ENCODE peak calls at places on chromosomes 12 and 14, in five cellular contexts. One of them, this sample, is unnamed.

GRCh38 chr14:79551591-79551990 is 659.7 kb downstream of the DIO2 start:
- DNase-seq in iPS DF 6.9: no peak
- DNase-seq in NK-92 treated with Interleukin-12 subunit alpha and Interleukin-12 subunit beta, amount 100 ng/mL, for 24 hours: no peak
- DNase-seq in iPS DF 19.7: no peak
- DNase-seq in suprapubic skin: no peak
- DNase-seq in this sample: no peak

GRCh38 chr14:32205984-32206383 is 2.9 kb upstream of the RNU6-8 start:
- DNase-seq in iPS DF 6.9: no peak
- DNase-seq in NK-92 treated with Interleukin-12 subunit alpha and Interleukin-12 subunit beta, amount 100 ng/mL, for 24 hours: no peak
- DNase-seq in iPS DF 19.7: no peak
- DNase-seq in suprapubic skin: no peak
- DNase-seq in this sample: no peak

GRCh38 chr12:97561321-97562230 is 99.0 kb downstream of the RMST start:
- DNase-seq in iPS DF 6.9: no peak
- DNase-seq in NK-92 treated with Interleukin-12 subunit alpha and Interleukin-12 subunit beta, amount 100 ng/mL, for 24 hours: no peak
- DNase-seq in iPS DF 19.7: no peak
- DNase-seq in suprapubic skin: no peak
- DNase-seq in this sample: no peak

GRCh38 chr14:79483989-79484388 is 727.3 kb downstream of the DIO2 start:
- DNase-seq in iPS DF 6.9: no peak
- DNase-seq in NK-92 treated with Interleukin-12 subunit alpha and Interleukin-12 subunit beta, amount 100 ng/mL, for 24 hours: no peak
- DNase-seq in iPS DF 19.7: peak; percentile 52
- DNase-seq in suprapubic skin: no peak
- DNase-seq in this sample: no peak

GRCh38 chr12:46920503-46920902 is 94.7 kb upstream of the SLC38A4 start:
- DNase-seq in iPS DF 6.9: no peak
- DNase-seq in NK-92 treated with Interleukin-12 subunit alpha and Interleukin-12 subunit beta, amount 100 ng/mL, for 24 hours: no peak
- DNase-seq in iPS DF 19.7: no peak
- DNase-seq in suprapubic skin: no peak
- DNase-seq in this sample: no peak

GRCh38 chr12:754871-755562 is 2.6 kb downstream of the WNK1 start:
- DNase-seq in iPS DF 6.9: no peak
- DNase-seq in NK-92 treated with Interleukin-12 subunit alpha and Interleukin-12 subunit beta, amount 100 ng/mL, for 24 hours: no peak
- DNase-seq in iPS DF 19.7: no peak
- DNase-seq in suprapubic skin: no peak
- DNase-seq in this sample: no peak

GRCh38 chr12:49264466-49264872 is 413 bp upstream of the TUBA1C start:
- DNase-seq in iPS DF 6.9: no peak
- DNase-seq in NK-92 treated with Interleukin-12 subunit alpha and Interleukin-12 subunit beta, amount 100 ng/mL, for 24 hours: no peak
- DNase-seq in iPS DF 19.7: no peak
- DNase-seq in suprapubic skin: peak; percentile 81
- DNase-seq in this sample: no peak

GRCh38 chr12:67590122-67590795 is 58.3 kb upstream of the DYRK2 start:
- DNase-seq in iPS DF 6.9: no peak
- DNase-seq in NK-92 treated with Interleukin-12 subunit alpha and Interleukin-12 subunit beta, amount 100 ng/mL, for 24 hours: no peak
- DNase-seq in iPS DF 19.7: no peak
- DNase-seq in suprapubic skin: no peak
- DNase-seq in this sample: no peak

GRCh38 chr12:65800928-65801327 is 23.4 kb upstream of the HMGA2 start:
- DNase-seq in iPS DF 6.9: no peak
- DNase-seq in NK-92 treated with Interleukin-12 subunit alpha and Interleukin-12 subunit beta, amount 100 ng/mL, for 24 hours: no peak
- DNase-seq in iPS DF 19.7: no peak
- DNase-seq in suprapubic skin: no peak
- DNase-seq in this sample: no peak

GRCh38 chr12:99427104-99427503 is 220.4 kb upstream of the GARIN6 start:
- DNase-seq in iPS DF 6.9: no peak
- DNase-seq in NK-92 treated with Interleukin-12 subunit alpha and Interleukin-12 subunit beta, amount 100 ng/mL, for 24 hours: no peak
- DNase-seq in iPS DF 19.7: no peak
- DNase-seq in suprapubic skin: no peak
- DNase-seq in this sample: no peak

GRCh38 chr14:92121207-92121669 is 268 bp downstream of the NDUFB1 start:
- DNase-seq in iPS DF 6.9: no peak
- DNase-seq in NK-92 treated with Interleukin-12 subunit alpha and Interleukin-12 subunit beta, amount 100 ng/mL, for 24 hours: no peak
- DNase-seq in iPS DF 19.7: no peak
- DNase-seq in suprapubic skin: no peak
- DNase-seq in this sample: no peak